ENCODE peak calls at places on chromosome 20, in eight cellular contexts. X is NCI-H1092 treated with DMSO at 0.1 percent for 48 hours, H is HL-60, Q is GM03348, B is NCI-H2171, U is substantia nigra, S is neural progenitor cell, D is left ventricle myocardium inferior. P is an unnamed sample.

GRCh38 chr20:46056970-46057855 is 28.2 kb downstream of the SLC12A5 start:
- DNase-seq in X (no peak), H (peak), Q (peak), B (no peak), U (peak), S (peak), D (peak), P (no peak)

GRCh38 chr20:44384423-44385027 is 29.0 kb downstream of the HNF4A start:
- DNase-seq in X (peak), H (peak), Q (peak), B (peak), U (peak), S (peak), D (peak), P (peak)

GRCh38 chr20:10763117-10763516 is 89.3 kb upstream of the JAG1 start:
- DNase-seq in X (no peak), H (no peak), Q (no peak), B (no peak), U (no peak), S (peak), D (no peak), P (no peak)

GRCh38 chr20:49167811-49168507 is 20.2 kb downstream of the STAU1 start:
- DNase-seq in X (no peak), H (no peak), Q (peak), B (no peak), U (no peak), S (no peak), D (no peak), P (no peak)

GRCh38 chr20:44002861-44003260 is 88.2 kb downstream of the TOX2 start:
- DNase-seq in X (no peak), H (no peak), Q (no peak), B (no peak), U (no peak), S (no peak), D (no peak), P (no peak)

GRCh38 chr20:34145280-34145819 is 33.3 kb upstream of the EIF2S2 start:
- DNase-seq in X (no peak), H (no peak), Q (no peak), B (no peak), U (no peak), S (no peak), D (no peak), P (no peak)

GRCh38 chr20:59831024-59831900 is 102.2 kb downstream of the SYCP2 start:
- DNase-seq in X (no peak), H (no peak), Q (peak), B (no peak), U (no peak), S (no peak), D (peak), P (no peak)

GRCh38 chr20:5170341-5170740 is 43.5 kb downstream of the CDS2 start:
- DNase-seq in X (no peak), H (no peak), Q (no peak), B (no peak), U (no peak), S (peak), D (no peak), P (no peak)

GRCh38 chr20:25390538-25391528 is at the start of gene ABHD12:
- DNase-seq in X (peak), H (peak), Q (peak), B (peak), U (peak), S (peak), D (peak), P (peak)